ENCODE peak calls at places on chromosomes 5 and 9, in five cellular contexts. Q is mammary epithelial cell, I is Peyer's patch, V is pancreas, P is transverse colon. U is an unnamed sample. For H3K4me1, the result is how much of the 10 kb centered on the place peaks cover.

GRCh38 chr9:14260101-14260500 is 53.8 kb downstream of the NFIB start:
- DNase-seq in Q (no peak), I (no peak), V (no peak), P (no peak), U (no peak)

GRCh38 chr5:81650992-81651391 is 99.9 kb downstream of the SSBP2 start:
- DNase-seq in Q (no peak), I (no peak), V (no peak), P (no peak), U (no peak)

GRCh38 chr5:169668732-169669131 is 31.7 kb downstream of the DOCK2 start:
- DNase-seq in Q (no peak), I (no peak), V (no peak), P (no peak), U (no peak)

GRCh38 chr9:27468450-27469110 is 55.5 kb upstream of the IFNK start:
- DNase-seq in Q (no peak), I (no peak), V (no peak), P (no peak), U (no peak)

GRCh38 chr5:141186897-141187512 is at the start of gene PCDHB9:
- DNase-seq in Q (peak), I (no peak), V (no peak), P (no peak), U (no peak)

GRCh38 chr5:56172225-56172624 is 60.9 kb downstream of the ANKRD55 start:
- DNase-seq in Q (no peak), I (no peak), V (no peak), P (no peak), U (no peak)

GRCh38 chr5:82670692-82671091 is 392.5 kb upstream of the RPS23 start:
- DNase-seq in Q (no peak), I (no peak), V (no peak), P (no peak), U (no peak)

GRCh38 chr5:9361835-9362234 is 184.0 kb downstream of the SEMA5A start:
- DNase-seq in Q (peak), I (peak), V (peak), P (peak), U (no peak)

GRCh38 chr5:111043712-111044506 is 27.6 kb upstream of the TSLP start:
- DNase-seq in Q (peak), I (no peak), V (no peak), P (no peak), U (no peak)

GRCh38 chr9:70498866-70499265 is 84.4 kb upstream of the KLF9 start:
- DNase-seq in Q (no peak), I (no peak), V (no peak), P (no peak), U (no peak)

GRCh38 chr5:158297002-158297527 is 438.1 kb upstream of the CLINT1 start:
- DNase-seq in Q (no peak), I (no peak), V (no peak), P (no peak), U (no peak)

GRCh38 chr9:29176231-29176630 is 1603.0 kb upstream of the C9orf72 start:
- DNase-seq in Q (no peak), I (no peak), V (no peak), P (no peak), U (no peak)

GRCh38 chr9:36486933-36487481 is 85.7 kb upstream of the MELK start:
- DNase-seq in Q (peak), I (peak), V (peak), P (peak), U (peak)

GRCh38 chr9:92723299-92723625 is 41.4 kb downstream of the BICD2 start:
- DNase-seq in Q (peak), I (no peak), V (no peak), P (no peak), U (no peak)

GRCh38 chr5:95446009-95446408 is 54.8 kb downstream of the FAM81B start:
- DNase-seq in Q (peak), I (no peak), V (no peak), P (no peak), U (no peak)

GRCh38 chr5:113378960-113379541 is 55.7 kb downstream of the TSSK1B start:
- DNase-seq in Q (peak), I (no peak), V (peak), P (peak), U (no peak)

GRCh38 chr9:93094294-93095204 is 1.5 kb upstream of the CARD19 start:
- DNase-seq in Q (no peak), I (peak), V (peak), P (peak), U (peak)

GRCh38 chr5:142779163-142779562 is 9.0 kb downstream of the ARHGAP26 start:
- DNase-seq in Q (peak), I (no peak), V (no peak), P (no peak), U (no peak)

DNA sequence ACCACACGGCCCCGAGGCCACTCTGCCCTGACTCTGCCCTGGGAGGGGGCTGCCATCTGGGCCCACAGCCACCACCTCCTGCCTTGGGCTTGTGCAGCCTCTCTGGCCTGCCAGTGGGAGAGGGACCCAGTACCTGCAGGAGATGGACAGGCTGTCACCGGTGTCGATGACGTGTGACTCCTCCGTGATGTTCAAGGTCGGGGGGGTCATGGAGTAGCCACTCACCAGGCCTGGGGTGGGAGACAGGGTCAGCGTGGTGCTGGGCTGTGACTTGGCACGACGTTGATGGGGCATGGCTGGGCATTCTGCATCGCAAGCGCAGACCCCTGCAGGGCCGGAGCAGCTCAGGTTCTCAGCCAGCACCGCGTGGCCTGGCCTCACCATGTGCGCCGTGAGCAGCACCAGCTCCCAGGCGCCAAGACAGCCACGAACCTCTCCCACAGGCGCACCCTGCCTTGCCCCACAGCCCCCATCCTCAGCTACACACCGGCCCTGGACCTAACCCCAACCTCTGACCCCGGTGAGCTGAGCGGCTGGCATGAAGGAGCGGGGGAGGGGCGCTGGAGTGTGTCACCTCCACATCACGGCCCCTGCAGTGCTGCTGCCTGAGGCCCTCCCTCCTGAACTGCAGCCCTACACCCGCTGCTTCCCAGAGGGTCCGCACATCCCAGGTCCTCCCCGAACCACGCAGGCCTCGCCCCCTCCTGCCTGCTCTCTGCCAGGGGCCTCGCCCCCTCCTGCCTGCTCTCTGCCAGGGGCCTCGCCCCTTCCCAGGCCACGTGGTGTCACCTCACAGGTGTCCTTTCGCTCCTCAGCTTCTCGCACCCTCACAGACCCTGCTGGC is 17.6 kb downstream of the FLT4 start:
- DNase-seq in Q (no peak), I (no peak), V (no peak), P (no peak), U (peak)
- H3K27ac ChIP-seq in Q (no peak), I (no peak), V (no peak), P (no peak), U (no peak)

GRCh38 chr9:123347289-123348060 is 8.5 kb upstream of the CRB2 start:
- DNase-seq in Q (no peak), I (no peak), V (no peak), P (no peak), U (no peak)
- H3K4me1 ChIP-seq in Q (under half), I (under half), V (under half), P (under half), U (under half)

GRCh38 chr5:122668552-122668951 is 106.3 kb upstream of the SNX2 start:
- DNase-seq in Q (no peak), I (no peak), V (no peak), P (no peak), U (no peak)

GRCh38 chr5:122673343-122673742 is 101.5 kb upstream of the SNX2 start:
- DNase-seq in Q (no peak), I (no peak), V (peak), P (no peak), U (no peak)

DNA sequence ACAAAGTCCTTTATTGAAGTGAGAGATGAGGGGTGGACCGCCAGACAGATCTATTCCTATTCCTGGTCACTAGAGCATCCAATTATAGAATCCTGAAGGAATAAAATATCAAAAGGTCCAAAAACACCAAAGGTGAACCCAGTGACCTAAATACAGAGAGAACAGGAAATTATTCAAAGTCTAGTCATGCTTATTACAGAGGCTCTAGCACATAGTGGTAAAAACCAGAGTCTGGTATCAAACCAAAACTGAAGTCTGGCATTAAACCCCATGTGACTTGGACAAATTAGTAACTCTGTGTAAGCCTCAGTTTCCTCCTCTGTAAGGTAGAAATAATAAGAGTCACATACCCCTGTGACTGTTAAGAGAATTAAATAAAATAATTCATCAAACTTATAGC is 100.5 kb upstream of the SNX2 start:
- DNase-seq in Q (peak), I (no peak), V (no peak), P (no peak), U (no peak)
- H3K27ac ChIP-seq in Q (no peak), I (no peak), V (no peak), P (no peak), U (no peak)

DNA sequence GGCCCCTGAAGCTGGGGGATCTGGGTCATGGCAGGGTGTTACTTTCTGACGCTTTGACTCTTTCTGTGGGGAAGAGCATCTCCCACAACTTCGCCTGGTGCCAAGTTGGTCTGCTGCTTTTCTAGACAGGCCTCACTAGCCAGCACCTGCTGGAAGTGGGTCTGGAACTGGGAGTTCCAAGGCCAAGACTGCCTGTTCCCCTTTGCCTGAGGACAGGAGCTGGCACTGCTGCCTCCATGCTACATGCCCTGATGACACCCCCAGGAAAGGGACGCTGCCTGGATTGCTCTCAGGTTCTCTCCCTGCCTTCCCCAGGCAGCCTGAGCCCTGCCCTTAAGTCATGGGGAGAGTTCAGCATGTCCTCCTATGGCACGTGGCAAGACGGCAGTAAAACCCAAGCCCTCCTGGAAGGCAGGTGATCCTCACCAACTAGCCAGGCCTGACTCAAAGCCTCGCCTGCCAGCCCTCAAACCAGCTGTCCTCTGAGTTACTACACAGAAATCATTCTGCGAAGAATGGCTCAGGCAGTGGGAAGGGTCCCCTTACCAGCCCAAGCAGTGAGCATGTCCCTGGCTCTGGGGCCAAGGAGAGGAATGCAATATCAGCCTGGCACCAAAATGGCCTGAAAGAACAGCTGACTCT is 35.8 kb downstream of the SEC61B start:
- DNase-seq in Q (no peak), I (no peak), V (no peak), P (no peak), U (no peak)
- H3K4me1 ChIP-seq in Q (under half), I (under half), V (under half), P (under half), U (under half)

GRCh38 chr9:89315482-89315881 is 2.8 kb upstream of the SECISBP2 start:
- DNase-seq in Q (no peak), I (no peak), V (no peak), P (no peak), U (no peak)
- H3K27ac ChIP-seq in Q (no peak), I (no peak), V (no peak), P (no peak), U (no peak)

GRCh38 chr9:136093331-136093986 is 1.6 kb downstream of the NACC2 start:
- DNase-seq in Q (no peak), I (no peak), V (no peak), P (no peak), U (no peak)
- H3K4me1 ChIP-seq in Q (under half), I (under half), V (under half), P (half or more), U (under half)

DNA sequence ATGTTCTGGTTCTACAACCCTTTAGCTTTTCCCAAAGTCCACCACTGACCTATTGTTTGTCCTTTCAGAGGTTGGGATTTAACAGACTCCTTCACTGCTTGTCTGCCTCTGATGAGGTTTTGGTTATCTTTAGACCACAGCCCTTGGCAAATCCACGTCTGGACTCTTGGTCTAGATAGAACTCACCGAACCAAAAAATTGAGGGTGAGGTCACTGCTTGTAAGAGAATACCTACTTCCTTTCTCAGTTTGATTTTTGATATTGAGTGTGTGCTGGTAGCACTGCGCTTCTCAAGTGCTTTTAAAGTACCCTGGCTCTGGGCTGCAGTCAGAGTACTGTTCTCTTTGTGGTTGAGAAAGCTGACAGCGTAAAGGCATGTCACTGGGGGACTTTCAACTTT is 61.7 kb downstream of the JMY start:
- DNase-seq in Q (no peak), I (no peak), V (no peak), P (no peak), U (no peak)
- H3K27ac ChIP-seq in Q (no peak), I (no peak), V (no peak), P (no peak), U (no peak)

DNA sequence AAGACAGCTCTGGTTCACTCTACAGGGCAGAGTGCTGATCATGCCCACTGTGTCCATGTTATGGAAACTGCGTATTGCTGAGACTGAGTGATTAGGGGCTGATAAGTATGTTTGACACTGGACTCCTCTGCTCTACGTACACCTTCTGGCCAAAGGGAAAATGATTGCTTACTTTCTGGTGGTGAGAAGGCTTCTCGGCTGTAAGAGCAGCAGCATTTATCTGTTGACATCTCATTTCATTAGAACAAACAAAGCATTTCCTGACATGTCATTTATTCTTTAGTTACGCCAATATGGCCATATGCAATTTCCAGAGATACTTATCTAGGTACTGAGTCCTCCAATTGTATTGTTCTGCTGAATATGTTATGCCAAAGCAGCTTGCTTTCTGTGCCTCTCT is 5.6 kb downstream of the FAXDC2 start:
- DNase-seq in Q (no peak), I (no peak), V (no peak), P (no peak), U (no peak)
- H3K4me1 ChIP-seq in Q (under half), I (under half), V (under half), P (under half), U (under half)

DNA sequence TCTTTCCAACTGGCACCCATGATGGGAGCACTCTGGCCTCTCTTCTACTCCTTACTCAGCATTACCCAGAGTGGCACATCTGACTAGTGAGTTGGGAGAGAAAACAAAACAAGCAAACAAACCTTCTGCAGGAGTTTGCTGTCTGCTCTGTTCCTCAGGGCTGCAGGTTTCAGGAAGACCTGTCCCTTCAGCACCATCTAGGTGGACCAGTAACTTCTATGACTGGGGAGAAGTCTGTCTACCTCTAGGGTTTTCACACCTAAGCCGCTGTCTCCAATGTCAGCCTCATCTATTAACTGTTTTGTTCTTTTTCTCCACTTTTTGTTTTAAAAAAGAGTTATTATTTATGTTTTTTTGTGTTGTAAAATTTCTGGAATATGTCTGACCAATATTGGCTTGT is 58.7 kb downstream of the RAB3C start:
- DNase-seq in Q (peak), I (no peak), V (no peak), P (no peak), U (no peak)
- H3K27ac ChIP-seq in Q (no peak), I (no peak), V (no peak), P (no peak), U (no peak)